ENCODE peak calls at places on chromosomes 5 and 9, in six cellular contexts. One of them, this sample, is unnamed. For H3K4me1, the result is how much of the 10 kb centered on the place peaks cover.

GRCh38 chr5:94751456-94751855 is 133.0 kb downstream of the SLF1 start:
- DNase-seq in esophagus squamous epithelium: no peak
- DNase-seq in CD4-positive, alpha-beta memory T cell: no peak
- DNase-seq in hepatocyte: no peak
- DNase-seq in cardiac muscle cell: no peak
- DNase-seq in neural progenitor cell: peak
- DNase-seq in this sample: no peak

GRCh38 chr5:107867266-107867665 is 196.5 kb upstream of the EFNA5 start:
- DNase-seq in esophagus squamous epithelium: no peak
- DNase-seq in CD4-positive, alpha-beta memory T cell: no peak
- DNase-seq in hepatocyte: no peak
- DNase-seq in cardiac muscle cell: no peak
- DNase-seq in neural progenitor cell: no peak
- DNase-seq in this sample: no peak

GRCh38 chr9:137506702-137507171 is 43.5 kb downstream of the PNPLA7 start:
- DNase-seq in esophagus squamous epithelium: no peak
- DNase-seq in CD4-positive, alpha-beta memory T cell: no peak
- DNase-seq in hepatocyte: no peak
- DNase-seq in cardiac muscle cell: no peak
- DNase-seq in neural progenitor cell: no peak
- DNase-seq in this sample: no peak

GRCh38 chr5:119311688-119312087 is 44.1 kb upstream of the TNFAIP8 start:
- DNase-seq in esophagus squamous epithelium: no peak
- DNase-seq in CD4-positive, alpha-beta memory T cell: no peak
- DNase-seq in hepatocyte: no peak
- DNase-seq in cardiac muscle cell: no peak
- DNase-seq in neural progenitor cell: no peak
- DNase-seq in this sample: no peak

GRCh38 chr9:16625106-16625505 is 245.4 kb downstream of the BNC2 start:
- DNase-seq in esophagus squamous epithelium: no peak
- DNase-seq in CD4-positive, alpha-beta memory T cell: no peak
- DNase-seq in hepatocyte: no peak
- DNase-seq in cardiac muscle cell: no peak
- DNase-seq in neural progenitor cell: no peak
- DNase-seq in this sample: no peak

GRCh38 chr5:126544087-126544740 is 50.8 kb downstream of the ALDH7A1 start:
- DNase-seq in esophagus squamous epithelium: no peak
- DNase-seq in CD4-positive, alpha-beta memory T cell: no peak
- DNase-seq in hepatocyte: peak
- DNase-seq in cardiac muscle cell: peak
- DNase-seq in neural progenitor cell: peak
- DNase-seq in this sample: no peak

GRCh38 chr5:145345883-145346282 is 489.3 kb downstream of the PRELID2 start:
- DNase-seq in esophagus squamous epithelium: no peak
- DNase-seq in CD4-positive, alpha-beta memory T cell: no peak
- DNase-seq in hepatocyte: no peak
- DNase-seq in cardiac muscle cell: no peak
- DNase-seq in neural progenitor cell: no peak
- DNase-seq in this sample: no peak

GRCh38 chr9:72365525-72366256 is 683 bp upstream of the ZFAND5 start:
- DNase-seq in esophagus squamous epithelium: peak
- DNase-seq in CD4-positive, alpha-beta memory T cell: peak
- DNase-seq in hepatocyte: peak
- DNase-seq in cardiac muscle cell: peak
- DNase-seq in neural progenitor cell: peak
- DNase-seq in this sample: peak

GRCh38 chr5:135320718-135321484 is 78.1 kb downstream of the MACROH2A1 start:
- DNase-seq in esophagus squamous epithelium: no peak
- DNase-seq in CD4-positive, alpha-beta memory T cell: no peak
- DNase-seq in hepatocyte: no peak
- DNase-seq in cardiac muscle cell: no peak
- DNase-seq in neural progenitor cell: no peak
- DNase-seq in this sample: no peak

GRCh38 chr5:40687316-40687715 is 7.6 kb downstream of the PTGER4 start:
- DNase-seq in esophagus squamous epithelium: no peak
- DNase-seq in CD4-positive, alpha-beta memory T cell: peak
- DNase-seq in hepatocyte: no peak
- DNase-seq in cardiac muscle cell: no peak
- DNase-seq in neural progenitor cell: no peak
- DNase-seq in this sample: no peak
- H3K4me1 ChIP-seq in esophagus squamous epithelium: half or more
- H3K4me1 ChIP-seq in CD4-positive, alpha-beta memory T cell: half or more
- H3K4me1 ChIP-seq in hepatocyte: under half
- H3K4me1 ChIP-seq in cardiac muscle cell: under half
- H3K4me1 ChIP-seq in neural progenitor cell: under half
- H3K4me1 ChIP-seq in this sample: under half

DNA sequence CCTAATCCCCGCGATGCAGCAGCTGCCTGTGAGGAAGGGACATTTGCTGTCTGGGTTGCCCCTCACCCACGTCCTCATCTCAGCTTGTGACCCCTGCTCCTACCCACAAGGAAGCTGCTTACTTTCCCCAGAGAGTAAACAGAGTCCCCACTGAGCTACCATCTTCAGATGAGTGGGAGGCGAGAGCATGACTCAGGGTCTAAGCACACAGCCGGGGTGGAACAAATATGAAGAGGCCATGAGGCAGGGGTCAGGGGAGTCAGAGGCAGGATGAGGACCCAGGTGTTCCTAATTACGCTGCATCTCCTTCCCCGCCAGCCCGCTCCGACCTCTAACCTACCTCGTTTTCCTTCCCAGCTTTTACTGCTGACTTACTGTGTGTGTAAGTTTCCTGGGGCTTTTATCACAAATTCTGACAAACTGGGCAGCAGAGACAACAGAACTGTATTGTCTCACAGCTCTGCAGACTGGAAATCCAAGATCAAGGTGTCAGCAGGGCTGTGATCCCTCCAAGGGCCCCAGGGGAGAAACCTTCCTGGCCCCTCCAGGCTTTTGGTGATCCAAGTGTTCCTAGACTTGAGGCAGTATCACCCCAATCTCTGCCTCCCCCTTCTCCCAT is 94.0 kb upstream of the DNAH5 start:
- DNase-seq in esophagus squamous epithelium: no peak
- DNase-seq in CD4-positive, alpha-beta memory T cell: no peak
- DNase-seq in hepatocyte: peak
- DNase-seq in cardiac muscle cell: peak
- DNase-seq in neural progenitor cell: no peak
- DNase-seq in this sample: no peak
- H3K4me1 ChIP-seq in esophagus squamous epithelium: half or more
- H3K4me1 ChIP-seq in CD4-positive, alpha-beta memory T cell: under half
- H3K4me1 ChIP-seq in hepatocyte: under half
- H3K4me1 ChIP-seq in cardiac muscle cell: under half
- H3K4me1 ChIP-seq in neural progenitor cell: under half
- H3K4me1 ChIP-seq in this sample: under half

GRCh38 chr9:97986466-97986865 is 3.3 kb downstream of the ANP32B start:
- DNase-seq in esophagus squamous epithelium: no peak
- DNase-seq in CD4-positive, alpha-beta memory T cell: no peak
- DNase-seq in hepatocyte: no peak
- DNase-seq in cardiac muscle cell: no peak
- DNase-seq in neural progenitor cell: no peak
- DNase-seq in this sample: no peak

GRCh38 chr9:97982719-97983523 is at the start of gene ANP32B:
- DNase-seq in esophagus squamous epithelium: peak
- DNase-seq in CD4-positive, alpha-beta memory T cell: peak
- DNase-seq in hepatocyte: peak
- DNase-seq in cardiac muscle cell: peak
- DNase-seq in neural progenitor cell: peak
- DNase-seq in this sample: peak

GRCh38 chr9:97983524-97984187 is 515 bp downstream of the ANP32B start:
- DNase-seq in esophagus squamous epithelium: no peak
- DNase-seq in CD4-positive, alpha-beta memory T cell: peak
- DNase-seq in hepatocyte: peak
- DNase-seq in cardiac muscle cell: peak
- DNase-seq in neural progenitor cell: peak
- DNase-seq in this sample: no peak

GRCh38 chr9:97985058-97985861 is 2.1 kb downstream of the ANP32B start:
- DNase-seq in esophagus squamous epithelium: no peak
- DNase-seq in CD4-positive, alpha-beta memory T cell: peak
- DNase-seq in hepatocyte: no peak
- DNase-seq in cardiac muscle cell: peak
- DNase-seq in neural progenitor cell: peak
- DNase-seq in this sample: peak

GRCh38 chr9:97984188-97985057 is 1.3 kb downstream of the ANP32B start:
- DNase-seq in esophagus squamous epithelium: peak
- DNase-seq in CD4-positive, alpha-beta memory T cell: peak
- DNase-seq in hepatocyte: peak
- DNase-seq in cardiac muscle cell: peak
- DNase-seq in neural progenitor cell: peak
- DNase-seq in this sample: peak
- H3K4me1 ChIP-seq in esophagus squamous epithelium: half or more
- H3K4me1 ChIP-seq in CD4-positive, alpha-beta memory T cell: half or more
- H3K4me1 ChIP-seq in hepatocyte: under half
- H3K4me1 ChIP-seq in cardiac muscle cell: under half
- H3K4me1 ChIP-seq in neural progenitor cell: under half
- H3K4me1 ChIP-seq in this sample: under half

GRCh38 chr9:130309689-130310455 is 44.3 kb downstream of the HMCN2 start:
- DNase-seq in esophagus squamous epithelium: no peak
- DNase-seq in CD4-positive, alpha-beta memory T cell: no peak
- DNase-seq in hepatocyte: no peak
- DNase-seq in cardiac muscle cell: no peak
- DNase-seq in neural progenitor cell: no peak
- DNase-seq in this sample: no peak

GRCh38 chr9:130310456-130310855 is 44.9 kb downstream of the HMCN2 start:
- DNase-seq in esophagus squamous epithelium: no peak
- DNase-seq in CD4-positive, alpha-beta memory T cell: no peak
- DNase-seq in hepatocyte: no peak
- DNase-seq in cardiac muscle cell: no peak
- DNase-seq in neural progenitor cell: no peak
- DNase-seq in this sample: no peak

GRCh38 chr9:130311019-130311773 is 45.6 kb downstream of the HMCN2 start:
- DNase-seq in esophagus squamous epithelium: no peak
- DNase-seq in CD4-positive, alpha-beta memory T cell: no peak
- DNase-seq in hepatocyte: no peak
- DNase-seq in cardiac muscle cell: no peak
- DNase-seq in neural progenitor cell: no peak
- DNase-seq in this sample: no peak

GRCh38 chr9:130313103-130313858 is 47.7 kb downstream of the HMCN2 start:
- DNase-seq in esophagus squamous epithelium: no peak
- DNase-seq in CD4-positive, alpha-beta memory T cell: no peak
- DNase-seq in hepatocyte: no peak
- DNase-seq in cardiac muscle cell: no peak
- DNase-seq in neural progenitor cell: no peak
- DNase-seq in this sample: no peak

GRCh38 chr9:130311774-130312140 is 46.2 kb downstream of the HMCN2 start:
- DNase-seq in esophagus squamous epithelium: no peak
- DNase-seq in CD4-positive, alpha-beta memory T cell: no peak
- DNase-seq in hepatocyte: no peak
- DNase-seq in cardiac muscle cell: no peak
- DNase-seq in neural progenitor cell: no peak
- DNase-seq in this sample: no peak
- H3K4me1 ChIP-seq in esophagus squamous epithelium: under half
- H3K4me1 ChIP-seq in CD4-positive, alpha-beta memory T cell: under half
- H3K4me1 ChIP-seq in hepatocyte: under half
- H3K4me1 ChIP-seq in cardiac muscle cell: under half
- H3K4me1 ChIP-seq in neural progenitor cell: under half
- H3K4me1 ChIP-seq in this sample: under half

GRCh38 chr9:95055851-95056551 is 261.5 kb downstream of the FANCC start:
- DNase-seq in esophagus squamous epithelium: no peak
- DNase-seq in CD4-positive, alpha-beta memory T cell: no peak
- DNase-seq in hepatocyte: no peak
- DNase-seq in cardiac muscle cell: peak
- DNase-seq in neural progenitor cell: no peak
- DNase-seq in this sample: peak

GRCh38 chr9:95058795-95059386 is 258.6 kb downstream of the FANCC start:
- DNase-seq in esophagus squamous epithelium: no peak
- DNase-seq in CD4-positive, alpha-beta memory T cell: no peak
- DNase-seq in hepatocyte: no peak
- DNase-seq in cardiac muscle cell: no peak
- DNase-seq in neural progenitor cell: no peak
- DNase-seq in this sample: no peak

GRCh38 chr9:95055337-95055850 is 262.1 kb downstream of the FANCC start:
- DNase-seq in esophagus squamous epithelium: no peak
- DNase-seq in CD4-positive, alpha-beta memory T cell: no peak
- DNase-seq in hepatocyte: no peak
- DNase-seq in cardiac muscle cell: no peak
- DNase-seq in neural progenitor cell: no peak
- DNase-seq in this sample: no peak

GRCh38 chr9:95058121-95058785 is 259.3 kb downstream of the FANCC start:
- DNase-seq in esophagus squamous epithelium: no peak
- DNase-seq in CD4-positive, alpha-beta memory T cell: no peak
- DNase-seq in hepatocyte: no peak
- DNase-seq in cardiac muscle cell: no peak
- DNase-seq in neural progenitor cell: no peak
- DNase-seq in this sample: no peak

DNA sequence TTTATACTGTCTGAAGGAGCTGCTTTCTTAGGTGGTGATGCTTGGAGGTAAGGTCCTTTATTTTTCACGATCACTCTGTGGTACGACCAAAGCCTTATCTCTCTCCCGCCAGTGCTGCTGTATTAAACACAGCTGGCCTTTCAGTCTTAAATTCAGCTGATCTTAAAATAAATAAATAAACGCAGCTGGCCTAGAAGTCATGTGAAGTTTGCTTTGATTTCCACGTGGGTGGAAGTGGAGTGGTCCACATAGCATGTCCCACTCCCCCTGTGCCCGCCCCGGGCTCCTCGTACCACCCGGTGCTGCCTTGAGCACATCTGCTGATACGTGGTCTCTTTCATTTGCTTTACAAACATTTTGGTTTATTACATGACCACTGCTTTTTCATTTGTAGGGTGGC is 260.4 kb downstream of the FANCC start:
- DNase-seq in esophagus squamous epithelium: no peak
- DNase-seq in CD4-positive, alpha-beta memory T cell: no peak
- DNase-seq in hepatocyte: no peak
- DNase-seq in cardiac muscle cell: no peak
- DNase-seq in neural progenitor cell: no peak
- DNase-seq in this sample: peak
- H3K4me1 ChIP-seq in esophagus squamous epithelium: half or more
- H3K4me1 ChIP-seq in CD4-positive, alpha-beta memory T cell: under half
- H3K4me1 ChIP-seq in hepatocyte: half or more
- H3K4me1 ChIP-seq in cardiac muscle cell: under half
- H3K4me1 ChIP-seq in neural progenitor cell: under half
- H3K4me1 ChIP-seq in this sample: under half

DNA sequence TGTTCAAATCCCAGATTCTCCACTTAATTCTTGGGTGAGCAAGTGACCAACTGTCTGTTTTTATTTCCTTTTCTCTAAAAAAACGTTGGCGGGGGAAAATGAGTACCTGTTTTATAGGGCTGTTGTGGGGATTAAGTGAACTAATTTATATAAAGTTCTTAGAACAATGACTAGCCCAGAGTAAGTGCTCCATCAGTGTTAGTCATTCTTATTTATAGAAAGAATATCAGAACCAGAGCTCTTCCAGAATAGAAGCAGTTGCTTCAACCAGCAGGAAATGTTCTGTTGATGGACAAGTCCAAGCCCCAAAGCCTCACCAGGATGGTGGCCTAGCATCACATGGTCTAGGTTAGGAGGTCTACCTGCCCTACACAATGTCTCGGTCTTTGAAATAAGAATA is 379.2 kb downstream of the ACTL7B start:
- DNase-seq in esophagus squamous epithelium: no peak
- DNase-seq in CD4-positive, alpha-beta memory T cell: no peak
- DNase-seq in hepatocyte: no peak
- DNase-seq in cardiac muscle cell: no peak
- DNase-seq in neural progenitor cell: no peak
- DNase-seq in this sample: no peak
- H3K4me1 ChIP-seq in esophagus squamous epithelium: half or more
- H3K4me1 ChIP-seq in CD4-positive, alpha-beta memory T cell: under half
- H3K4me1 ChIP-seq in hepatocyte: under half
- H3K4me1 ChIP-seq in cardiac muscle cell: under half
- H3K4me1 ChIP-seq in neural progenitor cell: under half
- H3K4me1 ChIP-seq in this sample: under half

This sample was measured in breast epithelium.